ENCODE peak calls at places on chromosomes 4 and X, in seven cellular contexts. W, S, Y, P, C, H and X are unnamed samples.
A peak's percentile ranks its signal among the peaks of the same experiment; 100 is the strongest.

GRCh38 chr4:121041307-121042090 is 30.8 kb downstream of the NDNF start:
- DNase-seq in W (no peak), S (peak; percentile 20), Y (no peak), P (no peak), C (no peak), H (no peak), X (no peak)

GRCh38 chr4:120694973-120695372 is 227.6 kb downstream of the PRDM5 start:
- DNase-seq in W (peak; percentile 2), S (no peak), Y (no peak), P (no peak), C (no peak), H (peak; percentile 56), X (no peak)

GRCh38 chr4:16686195-16686594 is 212.2 kb downstream of the LDB2 start:
- DNase-seq in W (no peak), S (no peak), Y (no peak), P (no peak), C (no peak), H (no peak), X (no peak)

GRCh38 chr4:77418333-77418732 is 187.3 kb upstream of the CXCL13 start:
- DNase-seq in W (peak; percentile 8), S (no peak), Y (no peak), P (no peak), C (no peak), H (peak; percentile 24), X (peak; percentile 39)

GRCh38 chr4:38178666-38178995 is 218.4 kb downstream of the PTTG2 start:
- DNase-seq in W (no peak), S (peak; percentile 50), Y (no peak), P (no peak), C (no peak), H (no peak), X (no peak)

GRCh38 chrX:150334998-150335397 is 28.1 kb upstream of the MAMLD1 start:
- DNase-seq in W (no peak), S (no peak), Y (no peak), P (no peak), C (no peak), H (no peak), X (no peak)

GRCh38 chr4:137614491-137614890 is 82.2 kb upstream of the PCDH18 start:
- DNase-seq in W (no peak), S (no peak), Y (no peak), P (no peak), C (no peak), H (no peak), X (peak; percentile 12)

GRCh38 chr4:174595141-174595929 is 73.0 kb upstream of the HPGD start:
- DNase-seq in W (no peak), S (no peak), Y (no peak), P (no peak), C (no peak), H (no peak), X (no peak)

GRCh38 chr4:186472948-186473347 is 82.4 kb downstream of the MTNR1A start:
- DNase-seq in W (peak; percentile 30), S (no peak), Y (peak; percentile 16), P (peak; percentile 13), C (no peak), H (peak; percentile 41), X (peak; percentile 46)

GRCh38 chr4:101254776-101255175 is 92.5 kb downstream of the PPP3CA start:
- DNase-seq in W (no peak), S (no peak), Y (no peak), P (no peak), C (no peak), H (no peak), X (no peak)

GRCh38 chr4:101252721-101253120 is 94.6 kb downstream of the PPP3CA start:
- DNase-seq in W (no peak), S (no peak), Y (no peak), P (no peak), C (no peak), H (no peak), X (no peak)

GRCh38 chr4:101259876-101260275 is 87.5 kb downstream of the PPP3CA start:
- DNase-seq in W (no peak), S (peak; percentile 32), Y (no peak), P (no peak), C (no peak), H (no peak), X (no peak)

GRCh38 chr4:101258782-101259353 is 88.5 kb downstream of the PPP3CA start:
- DNase-seq in W (no peak), S (no peak), Y (no peak), P (no peak), C (no peak), H (no peak), X (no peak)

DNA sequence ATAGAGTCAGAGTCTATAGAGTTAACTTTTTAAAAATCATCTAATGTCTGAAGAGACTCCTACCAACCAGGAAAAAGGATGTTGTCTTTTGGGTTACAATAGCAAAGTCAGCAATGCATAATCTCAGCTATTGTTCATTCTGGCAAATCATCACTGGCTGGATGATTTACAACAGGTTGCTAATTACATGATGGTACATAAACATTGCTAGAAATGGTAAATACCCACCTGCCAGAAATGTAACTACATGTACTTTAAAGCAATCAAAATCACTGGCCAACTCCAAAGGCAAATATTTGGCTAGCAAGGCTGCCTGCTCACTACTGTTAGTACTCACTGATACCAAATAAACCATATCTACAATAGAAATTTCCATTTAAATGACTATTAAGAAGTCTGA is 91.1 kb downstream of the PPP3CA start:
- DNase-seq in W (no peak), S (no peak), Y (peak; percentile 11), P (no peak), C (no peak), H (no peak), X (no peak)
- TF ChIP-seq JUND in W (no peak), S (no peak), Y (no peak), P (no peak), C (no peak), H (no peak), X (no peak)

DNA sequence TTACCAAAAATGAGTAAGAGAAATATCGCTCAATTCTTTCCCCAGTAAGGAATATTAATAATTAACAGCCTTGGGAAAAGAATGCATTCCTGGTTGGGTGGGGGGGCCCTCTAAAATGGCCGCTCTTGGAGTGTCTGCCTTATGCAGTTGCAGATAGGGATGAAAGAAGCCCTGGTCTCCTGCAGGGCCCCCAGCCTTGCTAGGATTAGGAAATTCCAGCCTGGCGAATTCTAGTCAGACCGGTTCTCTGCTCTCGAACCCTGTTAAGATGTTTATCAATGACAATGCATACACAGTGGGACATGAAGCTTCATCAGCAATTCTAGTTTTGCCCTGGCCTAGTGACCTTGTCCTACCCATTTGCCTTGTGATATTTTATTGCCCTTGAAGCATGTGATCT is 1047.7 kb upstream of the GRID2 start:
- DNase-seq in W (no peak), S (no peak), Y (no peak), P (no peak), C (peak; percentile 62), H (no peak), X (no peak)
- TF ChIP-seq JUND in W (no peak), S (no peak), Y (no peak), P (no peak), C (peak; percentile 47), H (no peak), X (no peak)

GRCh38 chrX:2614911-2615310 is 76.2 kb upstream of the CD99 start:
- DNase-seq in W (no peak), S (no peak), Y (no peak), P (no peak), C (no peak), H (no peak), X (no peak)
- TF ChIP-seq JUND in W (no peak), S (no peak), Y (no peak), P (peak; percentile 2), C (peak; percentile 29), H (no peak), X (no peak)

GRCh38 chr4:140372607-140373327 is 679 bp upstream of the SCOC start:
- DNase-seq in W (peak; percentile 34), S (peak; percentile 28), Y (peak; percentile 16), P (peak; percentile 31), C (no peak), H (peak; percentile 12), X (no peak)
- TF ChIP-seq JUND in W (no peak), S (no peak), Y (no peak), P (no peak), C (no peak), H (no peak), X (no peak)

GRCh38 chr4:176775326-176775725 is 17.4 kb downstream of the VEGFC start:
- DNase-seq in W (no peak), S (no peak), Y (no peak), P (no peak), C (no peak), H (no peak), X (peak; percentile 30)

GRCh38 chr4:176780995-176781738 is 11.6 kb downstream of the VEGFC start:
- DNase-seq in W (no peak), S (no peak), Y (no peak), P (no peak), C (no peak), H (no peak), X (no peak)

GRCh38 chr4:176778491-176778890 is 14.2 kb downstream of the VEGFC start:
- DNase-seq in W (no peak), S (no peak), Y (no peak), P (no peak), C (no peak), H (no peak), X (no peak)

GRCh38 chr4:176779421-176779820 is 13.3 kb downstream of the VEGFC start:
- DNase-seq in W (no peak), S (no peak), Y (no peak), P (no peak), C (no peak), H (no peak), X (no peak)

GRCh38 chr4:176778063-176778462 is 14.7 kb downstream of the VEGFC start:
- DNase-seq in W (no peak), S (no peak), Y (no peak), P (no peak), C (no peak), H (no peak), X (no peak)
- TF ChIP-seq JUND in W (peak; percentile 18), S (no peak), Y (no peak), P (no peak), C (no peak), H (no peak), X (no peak)

GRCh38 chr4:4443821-4444220 is 56.9 kb downstream of the NSG1 start:
- DNase-seq in W (no peak), S (no peak), Y (no peak), P (peak; percentile 52), C (no peak), H (no peak), X (no peak)
- TF ChIP-seq JUND in W (peak; percentile 43), S (no peak), Y (no peak), P (peak; percentile 6), C (no peak), H (no peak), X (no peak)

DNA sequence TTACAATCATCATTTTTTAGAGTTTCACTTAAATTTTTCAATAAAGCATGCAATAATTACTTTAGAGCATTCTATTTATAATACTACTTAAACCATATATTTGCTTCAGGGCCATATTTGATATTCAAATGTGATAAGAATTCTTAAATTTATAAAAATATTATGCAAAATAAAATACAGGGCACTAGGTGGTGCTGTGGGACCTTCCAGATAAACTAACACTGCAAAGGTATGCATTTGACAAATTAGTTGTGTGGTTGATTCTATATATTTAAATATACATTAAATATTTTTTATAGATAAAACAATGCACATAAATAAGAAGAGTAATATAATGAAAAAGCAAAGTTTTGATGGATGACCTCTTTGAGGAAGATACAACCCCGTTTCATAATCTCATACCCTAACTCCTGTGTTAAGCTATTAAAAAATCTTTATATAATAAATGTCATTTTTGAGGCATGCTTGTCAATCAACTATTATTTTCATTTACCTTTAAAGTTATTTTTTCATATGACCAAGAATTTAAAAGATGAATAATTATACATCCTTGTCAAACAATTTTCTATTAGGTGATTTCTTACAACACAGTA is 128.4 kb downstream of the REELD1 start:
- DNase-seq in W (peak; percentile 32), S (no peak), Y (no peak), P (peak; percentile 25), C (no peak), H (no peak), X (no peak)
- TF ChIP-seq JUND in W (no peak), S (no peak), Y (no peak), P (no peak), C (no peak), H (no peak), X (no peak)

GRCh38 chr4:148004228-148004813 is 272.4 kb downstream of the ARHGAP10 start:
- DNase-seq in W (no peak), S (no peak), Y (no peak), P (no peak), C (no peak), H (no peak), X (no peak)
- TF ChIP-seq JUND in W (no peak), S (no peak), Y (no peak), P (no peak), C (no peak), H (no peak), X (no peak)